ENCODE peak calls at places on chromosomes 16 and 17, in six cellular contexts. One of them, this sample, is unnamed.

GRCh38 chr16:86509759-86510464 is 415 bp upstream of the FOXF1 start:
- DNase-seq in amniotic stem cell: peak
- DNase-seq in iPS-NIHi11: peak
- DNase-seq in memory B cell: no peak
- DNase-seq in activated CD8-positive, alpha-beta memory T cell treated with anti-CD3 and anti-CD28 coated beads for 24 hours: no peak
- DNase-seq in stimulated activated CD8-positive, alpha-beta memory T cell treated with anti-CD3 and anti-CD28 coated beads, Interleukin-7, amount 100 ng/mL, for 1 hour: no peak
- DNase-seq in this sample: no peak

GRCh38 chr17:4610656-4611055 is 26.3 kb downstream of the SMTNL2 start:
- DNase-seq in amniotic stem cell: no peak
- DNase-seq in iPS-NIHi11: peak
- DNase-seq in memory B cell: no peak
- DNase-seq in activated CD8-positive, alpha-beta memory T cell treated with anti-CD3 and anti-CD28 coated beads for 24 hours: no peak
- DNase-seq in stimulated activated CD8-positive, alpha-beta memory T cell treated with anti-CD3 and anti-CD28 coated beads, Interleukin-7, amount 100 ng/mL, for 1 hour: no peak
- DNase-seq in this sample: no peak

GRCh38 chr16:89828870-89829629 is 775 bp downstream of the SPIRE2 start:
- DNase-seq in amniotic stem cell: no peak
- DNase-seq in iPS-NIHi11: peak
- DNase-seq in memory B cell: no peak
- DNase-seq in activated CD8-positive, alpha-beta memory T cell treated with anti-CD3 and anti-CD28 coated beads for 24 hours: no peak
- DNase-seq in stimulated activated CD8-positive, alpha-beta memory T cell treated with anti-CD3 and anti-CD28 coated beads, Interleukin-7, amount 100 ng/mL, for 1 hour: no peak
- DNase-seq in this sample: no peak

GRCh38 chr17:37813753-37814152 is 68.9 kb upstream of the HNF1B start:
- DNase-seq in amniotic stem cell: peak
- DNase-seq in iPS-NIHi11: peak
- DNase-seq in memory B cell: no peak
- DNase-seq in activated CD8-positive, alpha-beta memory T cell treated with anti-CD3 and anti-CD28 coated beads for 24 hours: no peak
- DNase-seq in stimulated activated CD8-positive, alpha-beta memory T cell treated with anti-CD3 and anti-CD28 coated beads, Interleukin-7, amount 100 ng/mL, for 1 hour: no peak
- DNase-seq in this sample: no peak

GRCh38 chr17:63419949-63420867 is 25.9 kb downstream of the CYB561 start:
- DNase-seq in amniotic stem cell: no peak
- DNase-seq in iPS-NIHi11: no peak
- DNase-seq in memory B cell: no peak
- DNase-seq in activated CD8-positive, alpha-beta memory T cell treated with anti-CD3 and anti-CD28 coated beads for 24 hours: no peak
- DNase-seq in stimulated activated CD8-positive, alpha-beta memory T cell treated with anti-CD3 and anti-CD28 coated beads, Interleukin-7, amount 100 ng/mL, for 1 hour: no peak
- DNase-seq in this sample: no peak

GRCh38 chr16:84196727-84197486 is 6.0 kb downstream of the ADAD2 start:
- DNase-seq in amniotic stem cell: no peak
- DNase-seq in iPS-NIHi11: peak
- DNase-seq in memory B cell: no peak
- DNase-seq in activated CD8-positive, alpha-beta memory T cell treated with anti-CD3 and anti-CD28 coated beads for 24 hours: no peak
- DNase-seq in stimulated activated CD8-positive, alpha-beta memory T cell treated with anti-CD3 and anti-CD28 coated beads, Interleukin-7, amount 100 ng/mL, for 1 hour: no peak
- DNase-seq in this sample: no peak

GRCh38 chr17:75639771-75640555 is 6.7 kb downstream of the SMIM5 start:
- DNase-seq in amniotic stem cell: no peak
- DNase-seq in iPS-NIHi11: no peak
- DNase-seq in memory B cell: no peak
- DNase-seq in activated CD8-positive, alpha-beta memory T cell treated with anti-CD3 and anti-CD28 coated beads for 24 hours: no peak
- DNase-seq in stimulated activated CD8-positive, alpha-beta memory T cell treated with anti-CD3 and anti-CD28 coated beads, Interleukin-7, amount 100 ng/mL, for 1 hour: no peak
- DNase-seq in this sample: no peak

GRCh38 chr16:88810166-88810867 is 1.4 kb downstream of the APRT start:
- DNase-seq in amniotic stem cell: no peak
- DNase-seq in iPS-NIHi11: no peak
- DNase-seq in memory B cell: no peak
- DNase-seq in activated CD8-positive, alpha-beta memory T cell treated with anti-CD3 and anti-CD28 coated beads for 24 hours: peak
- DNase-seq in stimulated activated CD8-positive, alpha-beta memory T cell treated with anti-CD3 and anti-CD28 coated beads, Interleukin-7, amount 100 ng/mL, for 1 hour: no peak
- DNase-seq in this sample: no peak

GRCh38 chr16:89899879-89900481 is 18.7 kb upstream of the MC1R start:
- DNase-seq in amniotic stem cell: no peak
- DNase-seq in iPS-NIHi11: no peak
- DNase-seq in memory B cell: no peak
- DNase-seq in activated CD8-positive, alpha-beta memory T cell treated with anti-CD3 and anti-CD28 coated beads for 24 hours: no peak
- DNase-seq in stimulated activated CD8-positive, alpha-beta memory T cell treated with anti-CD3 and anti-CD28 coated beads, Interleukin-7, amount 100 ng/mL, for 1 hour: no peak
- DNase-seq in this sample: no peak

GRCh38 chr17:73489333-73489732 is 154.9 kb downstream of the SDK2 start:
- DNase-seq in amniotic stem cell: no peak
- DNase-seq in iPS-NIHi11: no peak
- DNase-seq in memory B cell: no peak
- DNase-seq in activated CD8-positive, alpha-beta memory T cell treated with anti-CD3 and anti-CD28 coated beads for 24 hours: no peak
- DNase-seq in stimulated activated CD8-positive, alpha-beta memory T cell treated with anti-CD3 and anti-CD28 coated beads, Interleukin-7, amount 100 ng/mL, for 1 hour: no peak
- DNase-seq in this sample: no peak

GRCh38 chr16:50253511-50253903 is 12.8 kb upstream of the ADCY7 start:
- DNase-seq in amniotic stem cell: no peak
- DNase-seq in iPS-NIHi11: no peak
- DNase-seq in memory B cell: no peak
- DNase-seq in activated CD8-positive, alpha-beta memory T cell treated with anti-CD3 and anti-CD28 coated beads for 24 hours: no peak
- DNase-seq in stimulated activated CD8-positive, alpha-beta memory T cell treated with anti-CD3 and anti-CD28 coated beads, Interleukin-7, amount 100 ng/mL, for 1 hour: no peak
- DNase-seq in this sample: no peak

GRCh38 chr16:49503242-49504022 is 129.8 kb downstream of the C16orf78 start:
- DNase-seq in amniotic stem cell: no peak
- DNase-seq in iPS-NIHi11: no peak
- DNase-seq in memory B cell: no peak
- DNase-seq in activated CD8-positive, alpha-beta memory T cell treated with anti-CD3 and anti-CD28 coated beads for 24 hours: no peak
- DNase-seq in stimulated activated CD8-positive, alpha-beta memory T cell treated with anti-CD3 and anti-CD28 coated beads, Interleukin-7, amount 100 ng/mL, for 1 hour: no peak
- DNase-seq in this sample: no peak

GRCh38 chr16:72099377-72099818 is 5.8 kb downstream of the DHX38 start:
- DNase-seq in amniotic stem cell: no peak
- DNase-seq in iPS-NIHi11: peak
- DNase-seq in memory B cell: peak
- DNase-seq in activated CD8-positive, alpha-beta memory T cell treated with anti-CD3 and anti-CD28 coated beads for 24 hours: no peak
- DNase-seq in stimulated activated CD8-positive, alpha-beta memory T cell treated with anti-CD3 and anti-CD28 coated beads, Interleukin-7, amount 100 ng/mL, for 1 hour: no peak
- DNase-seq in this sample: no peak

GRCh38 chr17:81832608-81833159 is 407 bp downstream of the MCRIP1 start:
- DNase-seq in amniotic stem cell: no peak
- DNase-seq in iPS-NIHi11: no peak
- DNase-seq in memory B cell: peak
- DNase-seq in activated CD8-positive, alpha-beta memory T cell treated with anti-CD3 and anti-CD28 coated beads for 24 hours: peak
- DNase-seq in stimulated activated CD8-positive, alpha-beta memory T cell treated with anti-CD3 and anti-CD28 coated beads, Interleukin-7, amount 100 ng/mL, for 1 hour: peak
- DNase-seq in this sample: no peak

GRCh38 chr16:1181715-1182671 is 29.1 kb downstream of the CACNA1H start:
- DNase-seq in amniotic stem cell: peak
- DNase-seq in iPS-NIHi11: no peak
- DNase-seq in memory B cell: no peak
- DNase-seq in activated CD8-positive, alpha-beta memory T cell treated with anti-CD3 and anti-CD28 coated beads for 24 hours: no peak
- DNase-seq in stimulated activated CD8-positive, alpha-beta memory T cell treated with anti-CD3 and anti-CD28 coated beads, Interleukin-7, amount 100 ng/mL, for 1 hour: no peak
- DNase-seq in this sample: peak

GRCh38 chr17:44775136-44775837 is 16.5 kb downstream of the ADAM11 start:
- DNase-seq in amniotic stem cell: peak
- DNase-seq in iPS-NIHi11: peak
- DNase-seq in memory B cell: peak
- DNase-seq in activated CD8-positive, alpha-beta memory T cell treated with anti-CD3 and anti-CD28 coated beads for 24 hours: peak
- DNase-seq in stimulated activated CD8-positive, alpha-beta memory T cell treated with anti-CD3 and anti-CD28 coated beads, Interleukin-7, amount 100 ng/mL, for 1 hour: peak
- DNase-seq in this sample: peak

GRCh38 chr17:75487351-75488070 is 27.8 kb downstream of the CASKIN2 start:
- DNase-seq in amniotic stem cell: no peak
- DNase-seq in iPS-NIHi11: no peak
- DNase-seq in memory B cell: no peak
- DNase-seq in activated CD8-positive, alpha-beta memory T cell treated with anti-CD3 and anti-CD28 coated beads for 24 hours: peak
- DNase-seq in stimulated activated CD8-positive, alpha-beta memory T cell treated with anti-CD3 and anti-CD28 coated beads, Interleukin-7, amount 100 ng/mL, for 1 hour: peak
- DNase-seq in this sample: no peak

GRCh38 chr16:47311738-47312505 is 148.9 kb downstream of the ITFG1 start:
- DNase-seq in amniotic stem cell: no peak
- DNase-seq in iPS-NIHi11: peak
- DNase-seq in memory B cell: no peak
- DNase-seq in activated CD8-positive, alpha-beta memory T cell treated with anti-CD3 and anti-CD28 coated beads for 24 hours: no peak
- DNase-seq in stimulated activated CD8-positive, alpha-beta memory T cell treated with anti-CD3 and anti-CD28 coated beads, Interleukin-7, amount 100 ng/mL, for 1 hour: no peak
- DNase-seq in this sample: peak

GRCh38 chr17:76270770-76271668 is 5.9 kb downstream of the UBALD2 start:
- DNase-seq in amniotic stem cell: no peak
- DNase-seq in iPS-NIHi11: no peak
- DNase-seq in memory B cell: peak
- DNase-seq in activated CD8-positive, alpha-beta memory T cell treated with anti-CD3 and anti-CD28 coated beads for 24 hours: peak
- DNase-seq in stimulated activated CD8-positive, alpha-beta memory T cell treated with anti-CD3 and anti-CD28 coated beads, Interleukin-7, amount 100 ng/mL, for 1 hour: no peak
- DNase-seq in this sample: no peak

GRCh38 chr17:8557176-8557806 is 73.2 kb downstream of the MYH10 start:
- DNase-seq in amniotic stem cell: no peak
- DNase-seq in iPS-NIHi11: no peak
- DNase-seq in memory B cell: no peak
- DNase-seq in activated CD8-positive, alpha-beta memory T cell treated with anti-CD3 and anti-CD28 coated beads for 24 hours: no peak
- DNase-seq in stimulated activated CD8-positive, alpha-beta memory T cell treated with anti-CD3 and anti-CD28 coated beads, Interleukin-7, amount 100 ng/mL, for 1 hour: no peak
- DNase-seq in this sample: no peak

GRCh38 chr16:75039941-75040340 is 41.1 kb downstream of the ZNRF1 start:
- DNase-seq in amniotic stem cell: no peak
- DNase-seq in iPS-NIHi11: no peak
- DNase-seq in memory B cell: no peak
- DNase-seq in activated CD8-positive, alpha-beta memory T cell treated with anti-CD3 and anti-CD28 coated beads for 24 hours: peak
- DNase-seq in stimulated activated CD8-positive, alpha-beta memory T cell treated with anti-CD3 and anti-CD28 coated beads, Interleukin-7, amount 100 ng/mL, for 1 hour: no peak
- DNase-seq in this sample: no peak

GRCh38 chr16:704552-705380 is 835 bp downstream of the FBXL16 start:
- DNase-seq in amniotic stem cell: no peak
- DNase-seq in iPS-NIHi11: no peak
- DNase-seq in memory B cell: no peak
- DNase-seq in activated CD8-positive, alpha-beta memory T cell treated with anti-CD3 and anti-CD28 coated beads for 24 hours: no peak
- DNase-seq in stimulated activated CD8-positive, alpha-beta memory T cell treated with anti-CD3 and anti-CD28 coated beads, Interleukin-7, amount 100 ng/mL, for 1 hour: no peak
- DNase-seq in this sample: no peak

GRCh38 chr17:78915872-78916632 is 9.1 kb downstream of the TIMP2 start:
- DNase-seq in amniotic stem cell: no peak
- DNase-seq in iPS-NIHi11: no peak
- DNase-seq in memory B cell: no peak
- DNase-seq in activated CD8-positive, alpha-beta memory T cell treated with anti-CD3 and anti-CD28 coated beads for 24 hours: peak
- DNase-seq in stimulated activated CD8-positive, alpha-beta memory T cell treated with anti-CD3 and anti-CD28 coated beads, Interleukin-7, amount 100 ng/mL, for 1 hour: no peak
- DNase-seq in this sample: no peak

GRCh38 chr17:18179221-18179620 is 4.4 kb upstream of the ALKBH5 start:
- DNase-seq in amniotic stem cell: no peak
- DNase-seq in iPS-NIHi11: no peak
- DNase-seq in memory B cell: no peak
- DNase-seq in activated CD8-positive, alpha-beta memory T cell treated with anti-CD3 and anti-CD28 coated beads for 24 hours: no peak
- DNase-seq in stimulated activated CD8-positive, alpha-beta memory T cell treated with anti-CD3 and anti-CD28 coated beads, Interleukin-7, amount 100 ng/mL, for 1 hour: no peak
- DNase-seq in this sample: no peak

GRCh38 chr17:66098040-66098439 is 93.9 kb downstream of the CEP112 start:
- DNase-seq in amniotic stem cell: peak
- DNase-seq in iPS-NIHi11: no peak
- DNase-seq in memory B cell: no peak
- DNase-seq in activated CD8-positive, alpha-beta memory T cell treated with anti-CD3 and anti-CD28 coated beads for 24 hours: no peak
- DNase-seq in stimulated activated CD8-positive, alpha-beta memory T cell treated with anti-CD3 and anti-CD28 coated beads, Interleukin-7, amount 100 ng/mL, for 1 hour: no peak
- DNase-seq in this sample: no peak

GRCh38 chr17:57666198-57666870 is 78.8 kb downstream of the CCDC182 start:
- DNase-seq in amniotic stem cell: no peak
- DNase-seq in iPS-NIHi11: no peak
- DNase-seq in memory B cell: no peak
- DNase-seq in activated CD8-positive, alpha-beta memory T cell treated with anti-CD3 and anti-CD28 coated beads for 24 hours: peak
- DNase-seq in stimulated activated CD8-positive, alpha-beta memory T cell treated with anti-CD3 and anti-CD28 coated beads, Interleukin-7, amount 100 ng/mL, for 1 hour: no peak
- DNase-seq in this sample: no peak

GRCh38 chr16:77913738-77914263 is 108.5 kb upstream of the CLEC3A start:
- DNase-seq in amniotic stem cell: no peak
- DNase-seq in iPS-NIHi11: no peak
- DNase-seq in memory B cell: no peak
- DNase-seq in activated CD8-positive, alpha-beta memory T cell treated with anti-CD3 and anti-CD28 coated beads for 24 hours: no peak
- DNase-seq in stimulated activated CD8-positive, alpha-beta memory T cell treated with anti-CD3 and anti-CD28 coated beads, Interleukin-7, amount 100 ng/mL, for 1 hour: no peak
- DNase-seq in this sample: no peak

GRCh38 chr17:32627233-32628008 is 140.6 kb downstream of the CDK5R1 start:
- DNase-seq in amniotic stem cell: no peak
- DNase-seq in iPS-NIHi11: peak
- DNase-seq in memory B cell: no peak
- DNase-seq in activated CD8-positive, alpha-beta memory T cell treated with anti-CD3 and anti-CD28 coated beads for 24 hours: no peak
- DNase-seq in stimulated activated CD8-positive, alpha-beta memory T cell treated with anti-CD3 and anti-CD28 coated beads, Interleukin-7, amount 100 ng/mL, for 1 hour: no peak
- DNase-seq in this sample: no peak